ENCODE peak calls at places on chromosomes 3 and 15, in six cellular contexts. One of them, this sample, is unnamed.

GRCh38 chr15:70079831-70080230 is 17.9 kb downstream of the TLE3 start:
- DNase-seq in T-helper 9 cell: no peak
- DNase-seq in NCI-H1105: no peak
- DNase-seq in AG08395: no peak
- DNase-seq in PC-3: no peak
- DNase-seq in HEK293T: no peak
- DNase-seq in this sample: no peak

GRCh38 chr15:25244731-25245585 is 193.9 kb downstream of the UBE3A start:
- DNase-seq in HEK293T: no peak
- DNase-seq in NCI-H1105: no peak
- DNase-seq in AG08395: no peak
- DNase-seq in T-helper 9 cell: no peak
- DNase-seq in PC-3: no peak
- DNase-seq in this sample: no peak

GRCh38 chr3:101676219-101676764 is 640 bp downstream of the ZBTB11 start:
- DNase-seq in T-helper 9 cell: peak
- DNase-seq in NCI-H1105: no peak
- DNase-seq in AG08395: peak
- DNase-seq in HEK293T: peak
- DNase-seq in PC-3: peak
- DNase-seq in this sample: peak

GRCh38 chr3:97711664-97712063 is 52.9 kb upstream of the ARL6 start:
- DNase-seq in AG08395: no peak
- DNase-seq in NCI-H1105: no peak
- DNase-seq in PC-3: no peak
- DNase-seq in T-helper 9 cell: no peak
- DNase-seq in HEK293T: no peak
- DNase-seq in this sample: no peak

GRCh38 chr3:129749692-129750091 is 143.2 kb upstream of the PLXND1 start:
- DNase-seq in NCI-H1105: no peak
- DNase-seq in T-helper 9 cell: no peak
- DNase-seq in PC-3: no peak
- DNase-seq in HEK293T: no peak
- DNase-seq in AG08395: no peak
- DNase-seq in this sample: no peak

GRCh38 chr15:27342991-27343390 is 372.0 kb downstream of the GABRG3 start:
- DNase-seq in T-helper 9 cell: no peak
- DNase-seq in PC-3: no peak
- DNase-seq in NCI-H1105: no peak
- DNase-seq in HEK293T: no peak
- DNase-seq in AG08395: no peak
- DNase-seq in this sample: no peak

GRCh38 chr3:70383360-70383831 is 71.0 kb upstream of the MDFIC2 start:
- DNase-seq in T-helper 9 cell: no peak
- DNase-seq in NCI-H1105: no peak
- DNase-seq in HEK293T: no peak
- DNase-seq in PC-3: no peak
- DNase-seq in AG08395: no peak
- DNase-seq in this sample: peak

GRCh38 chr3:54146383-54147239 is 24.3 kb downstream of the CACNA2D3 start:
- DNase-seq in HEK293T: peak
- DNase-seq in T-helper 9 cell: no peak
- DNase-seq in PC-3: peak
- DNase-seq in NCI-H1105: peak
- DNase-seq in AG08395: peak
- DNase-seq in this sample: peak

GRCh38 chr15:70086636-70087035 is 11.1 kb downstream of the TLE3 start:
- DNase-seq in PC-3: no peak
- DNase-seq in T-helper 9 cell: no peak
- DNase-seq in NCI-H1105: no peak
- DNase-seq in AG08395: no peak
- DNase-seq in HEK293T: no peak
- DNase-seq in this sample: no peak

GRCh38 chr15:65275728-65276126 is 11.0 kb downstream of the PARP16 start:
- DNase-seq in T-helper 9 cell: no peak
- DNase-seq in HEK293T: no peak
- DNase-seq in NCI-H1105: no peak
- DNase-seq in PC-3: peak
- DNase-seq in AG08395: no peak
- DNase-seq in this sample: no peak

GRCh38 chr3:149003653-149004305 is 12.4 kb downstream of the GYG1 start:
- DNase-seq in NCI-H1105: no peak
- DNase-seq in HEK293T: no peak
- DNase-seq in PC-3: peak
- DNase-seq in AG08395: no peak
- DNase-seq in T-helper 9 cell: no peak
- DNase-seq in this sample: peak

GRCh38 chr3:36868614-36869436 is 76.0 kb downstream of the TRANK1 start:
- DNase-seq in PC-3: peak
- DNase-seq in T-helper 9 cell: peak
- DNase-seq in HEK293T: peak
- DNase-seq in AG08395: peak
- DNase-seq in NCI-H1105: peak
- DNase-seq in this sample: no peak